ENCODE peak calls at places on chromosomes 5 and 9, in six cellular contexts. Q, S, Z, W, B and D are unnamed samples.

GRCh38 chr9:19471737-19472648 is 63.2 kb downstream of the ACER2 start:
- DNase-seq in B (peak), W (peak), S (peak), Q (peak), Z (peak), D (no peak)

GRCh38 chr5:167995844-167996400 is 295.5 kb upstream of the WWC1 start:
- DNase-seq in Q (no peak), S (peak), W (no peak), B (no peak), Z (no peak), D (no peak)

GRCh38 chr5:36238896-36239295 is 2.8 kb downstream of the NADK2 start:
- DNase-seq in Q (no peak), Z (no peak), S (no peak), B (no peak), W (no peak), D (no peak)

GRCh38 chr5:155883966-155884555 is 442.9 kb upstream of the SGCD start:
- DNase-seq in Q (no peak), S (no peak), W (no peak), Z (no peak), B (no peak), D (no peak)

GRCh38 chr9:3299872-3300271 is 225.9 kb downstream of the RFX3 start:
- DNase-seq in B (no peak), Q (no peak), S (no peak), W (no peak), Z (no peak), D (no peak)

GRCh38 chr5:66223637-66224036 is 79.5 kb downstream of the SREK1 start:
- DNase-seq in Z (peak), Q (no peak), B (no peak), W (no peak), S (no peak), D (no peak)

GRCh38 chr5:28927559-28928326 is 1889.4 kb upstream of the CDH9 start:
- DNase-seq in S (no peak), Z (no peak), Q (peak), B (no peak), W (no peak), D (no peak)

GRCh38 chr9:83116026-83116425 is 53.1 kb upstream of the RASEF start:
- DNase-seq in S (no peak), W (no peak), Z (no peak), B (no peak), Q (no peak), D (no peak)

GRCh38 chr9:123329329-123329955 is 26.6 kb upstream of the CRB2 start:
- DNase-seq in S (peak), Z (no peak), B (no peak), Q (no peak), W (peak), D (no peak)

GRCh38 chr5:74772359-74772758 is 5.3 kb downstream of the NSA2 start:
- DNase-seq in Z (no peak), Q (no peak), W (no peak), B (no peak), S (no peak), D (no peak)

GRCh38 chr5:170920196-170920595 is 58.4 kb downstream of the RANBP17 start:
- DNase-seq in Q (no peak), Z (no peak), B (no peak), S (peak), W (no peak), D (no peak)

GRCh38 chr5:6820851-6821479 is 107.7 kb downstream of the TENT4A start:
- DNase-seq in S (no peak), Q (no peak), B (no peak), W (no peak), Z (no peak), D (no peak)

GRCh38 chr9:127311239-127311741 is 46.7 kb downstream of the GARNL3 start:
- DNase-seq in W (no peak), Q (no peak), B (no peak), Z (peak), S (peak), D (peak)
- TF ChIP-seq CTCF in W (peak), Q (no peak), B (peak), Z (peak), S (peak), D (peak)

DNA sequence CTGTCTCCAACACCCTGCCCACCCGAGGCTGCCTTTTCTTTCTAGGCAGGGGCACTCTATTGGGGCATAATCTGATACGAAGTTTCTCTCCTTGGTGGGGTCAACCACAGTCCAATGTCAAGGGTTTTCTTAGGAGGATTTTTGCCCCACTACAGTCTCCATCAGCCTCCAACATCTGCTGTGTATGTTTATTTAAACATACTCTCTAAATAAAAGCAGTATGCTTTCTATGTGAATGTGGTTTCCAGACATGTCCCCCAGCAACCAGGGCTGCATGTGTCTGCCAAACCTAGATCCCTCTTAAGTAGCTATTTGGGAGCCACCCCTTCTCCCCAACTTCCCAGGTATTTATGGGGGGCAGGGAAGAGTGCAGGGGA is 75.6 kb downstream of the NREP start:
- DNase-seq in B (no peak), W (no peak), Q (no peak), S (no peak), Z (no peak), D (no peak)
- H3K27ac ChIP-seq in B (no peak), W (no peak), Q (peak), S (peak), Z (peak), D (no peak)

DNA sequence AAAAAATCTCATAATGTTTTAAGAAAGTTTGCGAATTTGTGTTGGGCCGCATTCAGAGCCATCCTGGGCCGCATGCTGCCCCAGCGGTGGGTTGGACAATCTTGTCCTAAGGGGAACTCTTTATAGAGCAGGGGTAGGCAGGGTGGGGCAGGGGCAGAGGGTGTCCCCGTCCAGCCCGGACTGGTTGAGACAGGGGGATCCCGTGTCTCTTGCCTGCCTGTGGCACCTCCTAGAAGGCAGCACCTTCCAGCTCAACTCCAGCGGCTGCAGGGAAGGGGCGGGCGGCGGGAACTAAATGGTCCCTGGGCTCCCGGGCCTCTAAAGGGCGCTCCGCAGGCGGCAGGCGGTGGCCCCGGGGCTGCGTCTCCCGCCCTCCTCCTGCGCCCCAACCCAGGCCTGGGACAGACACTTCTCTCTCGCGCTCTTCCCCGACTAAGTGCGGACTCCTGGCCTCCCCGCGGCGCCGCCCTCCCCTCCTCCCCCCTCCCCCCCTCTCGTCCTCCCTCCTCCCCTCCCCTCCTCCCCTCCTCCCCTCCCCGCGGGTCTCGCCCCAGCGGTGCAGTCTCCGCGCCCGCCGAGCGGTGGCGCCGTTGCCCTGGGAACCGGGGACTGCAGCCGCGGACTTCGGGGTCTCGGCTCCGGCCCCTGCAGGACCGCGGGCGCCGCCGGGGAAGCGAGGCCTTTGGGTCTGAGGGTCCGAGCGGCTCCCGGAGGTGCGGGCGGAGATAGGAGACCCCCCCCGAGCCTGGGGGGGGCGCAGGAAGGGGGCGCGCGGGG is 132.6 kb downstream of the MRPL36 start:
- DNase-seq in Z (no peak), B (peak), S (no peak), W (peak), Q (no peak), D (peak)
- TF ChIP-seq CTCF in Z (no peak), B (no peak), S (peak), W (no peak), Q (no peak), D (no peak)

DNA sequence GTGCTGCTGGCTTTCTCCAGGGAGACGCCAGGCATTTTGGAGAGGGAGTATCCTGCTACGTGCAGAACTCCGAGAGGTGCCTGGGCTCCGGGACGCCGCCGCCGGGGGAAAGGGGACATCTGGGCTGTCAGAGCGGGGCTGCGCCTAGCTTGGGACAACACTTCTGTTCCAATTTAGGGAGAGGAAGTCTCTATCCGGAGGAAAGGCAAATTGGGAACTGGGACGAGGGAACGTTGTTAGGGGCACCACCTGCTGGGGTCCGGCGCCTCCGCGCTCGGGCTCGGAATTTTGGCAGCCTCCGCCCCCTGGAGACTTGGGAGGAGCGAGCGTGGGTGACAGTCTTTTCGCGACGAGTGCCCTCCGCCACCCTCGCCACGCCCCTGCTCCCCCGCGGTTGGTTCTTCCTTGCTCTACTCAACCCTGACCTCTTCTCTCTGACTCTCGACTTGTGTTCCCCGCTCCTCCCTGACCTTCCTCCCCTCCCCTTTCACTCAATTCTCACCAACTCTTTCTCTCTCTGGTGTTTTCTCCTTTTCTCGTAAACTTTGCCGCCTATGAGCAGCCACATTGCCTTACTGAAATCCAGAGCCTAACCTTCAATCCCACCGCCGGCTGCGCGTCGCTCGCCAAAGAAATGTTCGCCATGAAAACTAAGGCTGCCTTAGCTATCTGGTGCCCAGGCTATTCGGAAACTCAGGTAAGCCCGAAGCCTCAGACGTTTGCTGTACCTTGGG is 1.6 kb downstream of the TSLP start:
- DNase-seq in W (peak), Z (peak), B (peak), S (peak), Q (peak), D (peak)
- H3K27ac ChIP-seq in W (no peak), Z (no peak), B (no peak), S (no peak), Q (no peak), D (no peak)

DNA sequence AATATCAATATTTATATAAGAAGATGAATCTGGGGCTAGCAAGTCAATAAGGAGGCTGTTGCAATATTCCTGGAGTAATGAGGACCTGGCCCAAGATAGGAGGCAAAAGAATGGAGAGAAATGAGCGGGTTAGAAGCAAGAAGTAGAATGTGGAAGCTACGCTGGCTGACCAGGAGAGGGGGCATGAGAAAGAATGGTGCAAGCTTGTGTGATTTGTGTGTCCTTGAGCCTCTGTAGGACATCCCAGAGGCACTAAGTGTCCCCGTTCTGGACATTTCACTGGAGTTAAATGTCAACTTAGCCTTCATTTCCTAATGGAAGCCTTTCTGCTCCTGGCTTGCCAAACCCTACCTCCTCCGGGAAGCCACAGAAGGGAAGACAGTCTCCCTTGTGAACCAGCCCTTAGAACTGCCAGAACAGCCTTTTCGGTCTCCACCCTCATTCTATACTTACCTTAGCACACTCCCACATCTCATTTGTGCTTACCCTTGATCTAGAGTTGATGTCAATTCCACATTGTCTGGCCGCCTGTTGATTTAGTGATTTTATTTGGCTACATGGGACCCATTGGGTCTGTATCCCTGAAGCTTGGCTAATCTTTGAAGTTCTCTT is 6.7 kb upstream of the PDE6A start:
- DNase-seq in Z (no peak), Q (no peak), S (no peak), B (no peak), W (no peak), D (no peak)
- TF ChIP-seq CTCF in Z (no peak), Q (no peak), S (no peak), B (no peak), W (no peak), D (no peak)

GRCh38 chr9:2043243-2043642 is 28.1 kb downstream of the SMARCA2 start:
- DNase-seq in Q (no peak), W (no peak), Z (no peak), B (no peak), S (no peak), D (no peak)

GRCh38 chr9:2041736-2042135 is 26.6 kb downstream of the SMARCA2 start:
- DNase-seq in Z (no peak), Q (no peak), W (no peak), S (no peak), B (no peak), D (no peak)

GRCh38 chr9:2047144-2047671 is 32.1 kb downstream of the SMARCA2 start:
- DNase-seq in B (no peak), Z (no peak), S (no peak), W (no peak), Q (no peak), D (no peak)

GRCh38 chr9:2040828-2041227 is 25.7 kb downstream of the SMARCA2 start:
- DNase-seq in W (no peak), B (no peak), S (peak), Q (no peak), Z (no peak), D (no peak)

GRCh38 chr9:2043881-2044462 is 28.8 kb downstream of the SMARCA2 start:
- DNase-seq in B (no peak), S (no peak), W (no peak), Z (no peak), Q (no peak), D (no peak)
- H3K27ac ChIP-seq in B (no peak), S (no peak), W (no peak), Z (no peak), Q (peak), D (no peak)

GRCh38 chr5:79513519-79514390 is at the start of gene HOMER1:
- DNase-seq in B (peak), W (peak), Q (peak), S (peak), Z (peak), D (peak)
- TF ChIP-seq CTCF in B (no peak), W (no peak), Q (no peak), S (no peak), Z (no peak), D (no peak)

GRCh38 chr9:94911986-94912635 is 185.6 kb downstream of the AOPEP start:
- DNase-seq in S (no peak), Z (no peak), Q (no peak), W (no peak), B (no peak), D (no peak)

GRCh38 chr9:94909965-94910730 is 183.6 kb downstream of the AOPEP start:
- DNase-seq in Q (no peak), W (no peak), S (no peak), B (no peak), Z (no peak), D (no peak)

GRCh38 chr9:94913550-94913949 is 187.1 kb downstream of the AOPEP start:
- DNase-seq in Q (no peak), Z (no peak), W (no peak), B (no peak), S (no peak), D (no peak)

GRCh38 chr9:94911211-94911610 is 184.7 kb downstream of the AOPEP start:
- DNase-seq in W (no peak), B (no peak), Z (no peak), Q (no peak), S (no peak), D (no peak)

DNA sequence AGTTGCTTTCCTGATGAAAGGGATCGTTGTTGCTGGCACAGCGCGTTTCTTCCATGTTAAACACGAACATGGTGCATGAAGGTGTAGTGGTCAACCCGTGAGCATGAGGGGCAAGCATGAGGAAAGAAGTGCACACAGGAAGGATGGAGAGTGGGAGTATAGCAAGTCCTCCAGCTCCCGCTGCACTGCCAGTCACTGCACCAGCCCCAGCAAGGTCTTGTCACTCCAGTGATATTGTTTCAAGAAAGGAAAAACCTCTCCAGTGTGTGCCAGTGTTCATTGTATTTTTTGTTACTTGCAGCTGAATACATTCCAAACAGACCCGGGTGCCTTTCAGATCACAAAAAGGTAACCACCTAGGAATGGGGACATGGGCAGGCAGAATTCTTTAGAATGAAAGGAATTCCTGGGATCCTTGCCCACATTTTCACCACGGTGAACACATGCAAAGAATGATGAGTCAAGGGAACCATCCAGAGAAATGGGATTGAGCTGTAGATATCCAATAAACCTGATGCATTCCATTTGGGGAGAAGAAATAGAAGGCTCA is 186.3 kb downstream of the AOPEP start:
- DNase-seq in Q (no peak), Z (no peak), B (no peak), W (no peak), S (peak), D (no peak)
- H3K27ac ChIP-seq in Q (no peak), Z (peak), B (no peak), W (peak), S (peak), D (no peak)

GRCh38 chr9:68540712-68541535 is at the start of gene TMEM252:
- DNase-seq in Z (no peak), S (no peak), B (no peak), W (no peak), Q (no peak), D (no peak)
- TF ChIP-seq CTCF in Z (no peak), S (no peak), B (no peak), W (no peak), Q (no peak), D (no peak)